ENCODE peak calls at places on chromosomes 16 and 17, in seven cellular contexts. Z, G, V, D, H, C and A are unnamed samples.

GRCh38 chr16:83835972-83836566 is 28.3 kb downstream of the HSBP1 start:
- DNase-seq in Z (no peak), G (no peak), V (no peak), D (no peak), H (no peak), C (no peak), A (peak; percentile 41)

GRCh38 chr16:88540346-88540977 is 29.7 kb upstream of the ZC3H18 start:
- DNase-seq in Z (no peak), G (no peak), V (no peak), D (no peak), H (no peak), C (no peak), A (no peak)

GRCh38 chr16:47561286-47561685 is 100.2 kb downstream of the PHKB start:
- DNase-seq in Z (no peak), G (no peak), V (no peak), D (no peak), H (no peak), C (no peak), A (no peak)

GRCh38 chr16:83878838-83879237 is 20.1 kb upstream of the MLYCD start:
- DNase-seq in Z (no peak), G (no peak), V (no peak), D (peak; percentile 52), H (no peak), C (no peak), A (peak; percentile 58)

GRCh38 chr16:61926766-61927165 is 109.5 kb downstream of the CDH8 start:
- DNase-seq in Z (no peak), G (no peak), V (no peak), D (no peak), H (no peak), C (no peak), A (no peak)

GRCh38 chr17:30351730-30352129 is 17.9 kb upstream of the TMIGD1 start:
- DNase-seq in Z (no peak), G (no peak), V (no peak), D (no peak), H (no peak), C (no peak), A (no peak)

GRCh38 chr16:55021595-55022475 is 91.2 kb downstream of the IRX5 start:
- DNase-seq in Z (no peak), G (no peak), V (no peak), D (peak; percentile 49), H (no peak), C (no peak), A (peak; percentile 94)

GRCh38 chr17:8126306-8127066 is 2.6 kb upstream of the HES7 start:
- DNase-seq in Z (no peak), G (peak; percentile 59), V (no peak), D (peak; percentile 81), H (peak; percentile 91), C (peak; percentile 42), A (peak; percentile 55)

GRCh38 chr17:27199948-27200347 is 94.0 kb upstream of the WSB1 start:
- DNase-seq in Z (no peak), G (no peak), V (no peak), D (no peak), H (no peak), C (no peak), A (no peak)

GRCh38 chr16:58024673-58025350 is 742 bp upstream of the MMP15 start:
- DNase-seq in Z (no peak), G (no peak), V (no peak), D (peak; percentile 70), H (peak; percentile 91), C (peak; percentile 22), A (no peak)

GRCh38 chr17:45703806-45704205 is 80.3 kb upstream of the CRHR1 start:
- DNase-seq in Z (no peak), G (no peak), V (no peak), D (no peak), H (no peak), C (no peak), A (no peak)

GRCh38 chr16:84851192-84852127 is 31.7 kb downstream of the CRISPLD2 start:
- DNase-seq in Z (no peak), G (no peak), V (no peak), D (no peak), H (peak; percentile 85), C (no peak), A (peak; percentile 80)

GRCh38 chr16:86079185-86079885 is 180.4 kb downstream of the IRF8 start:
- DNase-seq in Z (no peak), G (no peak), V (no peak), D (no peak), H (no peak), C (no peak), A (peak; percentile 66)

GRCh38 chr16:86665929-86666328 is 87.6 kb downstream of the FOXL1 start:
- DNase-seq in Z (no peak), G (no peak), V (no peak), D (no peak), H (no peak), C (no peak), A (no peak)

GRCh38 chr16:85554114-85554790 is 58.9 kb upstream of the GSE1 start:
- DNase-seq in Z (no peak), G (peak; percentile 54), V (peak; percentile 85), D (peak; percentile 71), H (no peak), C (peak; percentile 74), A (peak; percentile 86)

GRCh38 chr16:12784076-12784475 is 19.6 kb downstream of the CPPED1 start:
- DNase-seq in Z (no peak), G (no peak), V (no peak), D (no peak), H (no peak), C (no peak), A (no peak)

GRCh38 chr17:47212458-47212857 is 3.3 kb downstream of the MYL4 start:
- DNase-seq in Z (no peak), G (no peak), V (no peak), D (no peak), H (no peak), C (no peak), A (no peak)

GRCh38 chr17:3961564-3962047 is 2.6 kb downstream of the ATP2A3 start:
- DNase-seq in Z (no peak), G (no peak), V (peak; percentile 63), D (no peak), H (no peak), C (peak; percentile 31), A (peak; percentile 72)

GRCh38 chr17:3960764-3961163 is 3.5 kb downstream of the ATP2A3 start:
- DNase-seq in Z (no peak), G (no peak), V (no peak), D (no peak), H (no peak), C (no peak), A (peak; percentile 45)

GRCh38 chr17:3964203-3965122 is at the start of gene ATP2A3:
- DNase-seq in Z (no peak), G (no peak), V (no peak), D (peak; percentile 51), H (peak; percentile 94), C (peak; percentile 72), A (no peak)

GRCh38 chr17:3963214-3964201 is 729 bp downstream of the ATP2A3 start:
- DNase-seq in Z (no peak), G (no peak), V (no peak), D (peak; percentile 52), H (peak; percentile 87), C (peak; percentile 80), A (no peak)

DNA sequence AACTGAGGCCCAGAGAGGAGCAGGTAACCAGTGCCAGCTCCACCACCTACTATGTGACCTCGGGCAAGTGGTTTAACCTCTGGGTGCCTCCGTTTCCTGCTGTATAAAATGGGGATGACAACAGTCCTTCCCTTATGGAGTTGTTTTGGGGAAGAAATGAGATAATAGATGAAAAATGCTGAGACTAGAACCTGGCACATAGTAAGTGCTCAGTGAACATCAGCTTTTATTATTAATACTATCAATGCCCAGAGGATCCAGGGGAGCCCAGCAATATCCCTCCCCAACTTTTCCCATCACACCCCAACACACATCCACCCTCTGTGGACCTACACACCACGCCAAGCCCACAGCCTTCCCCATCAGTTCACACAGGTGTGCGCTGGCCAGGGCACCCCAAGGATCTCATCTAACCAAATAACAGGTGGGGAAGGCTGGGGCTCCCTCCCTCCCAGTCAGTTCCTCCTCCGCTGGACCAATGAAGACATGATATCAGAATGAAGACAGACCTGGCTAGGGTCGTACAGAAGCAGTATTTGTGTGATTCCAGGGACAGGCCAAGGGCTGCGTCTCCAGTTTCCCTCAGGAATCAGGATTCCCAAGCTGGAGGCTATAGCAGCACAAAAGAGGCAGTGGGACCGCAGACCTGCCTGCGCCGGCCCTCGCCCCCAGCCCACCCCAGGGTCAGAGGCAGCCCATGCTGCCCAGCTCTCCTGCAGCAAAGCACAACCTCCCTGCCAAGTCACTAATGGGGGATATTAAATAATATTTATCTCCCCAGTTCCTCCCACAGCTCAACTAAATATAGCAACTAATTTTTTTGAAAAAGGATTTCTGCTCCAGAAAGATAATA is 1.8 kb downstream of the ATP2A3 start:
- DNase-seq in Z (no peak), G (no peak), V (no peak), D (no peak), H (no peak), C (no peak), A (no peak)
- H3K4me3 ChIP-seq in Z (peak overlapping the region; percentile 84), G (no peak overlapping the region), V (peak overlapping the region; percentile 90), D (no peak overlapping the region), H (peak overlapping the region; percentile 68), C (peak overlapping the region; percentile 97), A (no peak overlapping the region)

GRCh38 chr16:3717235-3718018 is at the start of gene TRAP1:
- DNase-seq in Z (peak; percentile 51), G (peak; percentile 76), V (peak; percentile 37), D (peak; percentile 90), H (peak; percentile 99), C (peak; percentile 90), A (peak; percentile 87)
- H3K27ac ChIP-seq in Z (peak within 1 kb of the TSS; percentile 83), G (no peak within 1 kb of the TSS), V (peak within 1 kb of the TSS; percentile 93), D (no peak within 1 kb of the TSS), H (peak within 1 kb of the TSS; percentile 89), C (peak within 1 kb of the TSS; percentile 86), A (peak within 1 kb of the TSS; percentile 87)

GRCh38 chr17:17186051-17186450 is 20.1 kb downstream of the PLD6 start:
- DNase-seq in Z (no peak), G (no peak), V (no peak), D (no peak), H (no peak), C (no peak), A (no peak)
- H3K4me1 ChIP-seq in Z (peaks cover 45% of the 10 kb centered on the region), G (no peaks in the 10 kb centered on the region), V (peaks cover 28% of the 10 kb centered on the region), D (no peaks in the 10 kb centered on the region), H (peaks cover 24% of the 10 kb centered on the region), C (peaks cover 67% of the 10 kb centered on the region), A (peaks cover 38% of the 10 kb centered on the region)

GRCh38 chr17:68184816-68185436 is 62.9 kb upstream of the AMZ2 start:
- DNase-seq in Z (no peak), G (no peak), V (no peak), D (no peak), H (no peak), C (peak; percentile 69), A (no peak)

GRCh38 chr17:68178831-68179230 is 69.0 kb upstream of the AMZ2 start:
- DNase-seq in Z (no peak), G (no peak), V (no peak), D (no peak), H (no peak), C (no peak), A (no peak)

GRCh38 chr17:68184141-68184571 is 63.7 kb upstream of the AMZ2 start:
- DNase-seq in Z (no peak), G (no peak), V (no peak), D (peak; percentile 76), H (peak; percentile 51), C (no peak), A (no peak)

GRCh38 chr17:68182940-68183551 is 64.8 kb upstream of the AMZ2 start:
- DNase-seq in Z (no peak), G (no peak), V (no peak), D (no peak), H (no peak), C (peak; percentile 83), A (no peak)

DNA sequence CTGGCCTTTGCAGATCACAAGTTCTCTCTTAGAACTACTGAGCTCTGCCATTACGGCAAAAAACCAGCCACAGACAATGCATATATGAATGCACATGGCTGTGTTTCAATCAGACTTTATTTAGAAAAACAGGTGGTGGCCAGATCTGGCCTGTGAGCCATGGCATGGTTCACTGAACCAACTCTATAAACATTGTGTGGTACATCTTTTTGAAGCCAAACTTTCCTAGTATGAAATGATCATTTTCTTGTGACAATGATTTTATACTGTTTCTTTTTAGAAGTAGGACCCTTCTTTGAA is 65.9 kb upstream of the AMZ2 start:
- DNase-seq in Z (no peak), G (no peak), V (no peak), D (no peak), H (no peak), C (no peak), A (peak; percentile 65)
- H3K4me3 ChIP-seq in Z (no peak overlapping the region), G (no peak overlapping the region), V (peak overlapping the region; percentile 76), D (no peak overlapping the region), H (no peak overlapping the region), C (peak overlapping the region; percentile 42), A (no peak overlapping the region)